ENCODE peak calls at places on chromosomes 16 and 17, in nine cellular contexts. I is CD8-positive, alpha-beta T cell; P is heart left ventricle; Y is activated CD8-positive, alpha-beta memory T cell treated with anti-CD3 and anti-CD28 coated beads for 1 hour; K is myocyte; N is neuronal stem cell; J is effector memory CD4-positive, alpha-beta T cell; T is activated naive CD4-positive, alpha-beta T cell treated with anti-CD3 and anti-CD28 coated beads, Interleukin-2, amount 50 U/mL, for 16 hours; O is T-helper 1 cell. A is an unnamed sample.

GRCh38 chr17:9645858-9646555 is 690 bp downstream of the USP43 start:
- DNase-seq in N (peak), I (no peak), K (no peak), Y (no peak), T (peak), O (no peak), P (no peak), J (no peak), A (no peak)

GRCh38 chr16:50613281-50613991 is 65.2 kb downstream of the NKD1 start:
- DNase-seq in T (no peak), O (no peak), P (no peak), N (no peak), Y (no peak), I (no peak), K (peak), J (no peak), A (no peak)

GRCh38 chr17:77374170-77374936 is 233.6 kb downstream of the SEC14L1 start:
- DNase-seq in P (peak), N (peak), Y (no peak), O (peak), I (peak), K (peak), T (peak), J (peak), A (no peak)

GRCh38 chr17:44780161-44780560 is 21.4 kb downstream of the ADAM11 start:
- DNase-seq in I (no peak), K (no peak), J (no peak), Y (no peak), P (no peak), O (no peak), N (no peak), T (no peak), A (no peak)

GRCh38 chr16:59878479-59878878 is 1144.4 kb upstream of the GOT2 start:
- DNase-seq in Y (no peak), N (no peak), J (no peak), K (peak), T (no peak), P (no peak), I (no peak), O (no peak), A (no peak)

GRCh38 chr17:40447148-40447644 is 3.9 kb downstream of the IGFBP4 start:
- DNase-seq in K (no peak), J (no peak), O (no peak), T (no peak), P (peak), N (no peak), I (no peak), Y (no peak), A (no peak)

GRCh38 chr17:69485901-69486643 is 71.6 kb downstream of the MAP2K6 start:
- DNase-seq in I (no peak), Y (no peak), T (no peak), P (no peak), K (peak), N (no peak), O (no peak), J (no peak), A (no peak)

GRCh38 chr16:57639172-57639571 is 10.7 kb downstream of the ADGRG1 start:
- DNase-seq in N (peak), O (no peak), K (peak), J (no peak), I (no peak), T (peak), Y (peak), P (peak), A (no peak)

GRCh38 chr17:59897090-59897489 is 4.2 kb downstream of the RPS6KB1 start:
- DNase-seq in T (no peak), J (no peak), N (no peak), I (no peak), P (no peak), Y (no peak), O (no peak), K (no peak), A (no peak)

GRCh38 chr17:80663783-80664206 is 119.2 kb downstream of the RPTOR start:
- DNase-seq in P (no peak), T (peak), I (no peak), K (no peak), J (no peak), Y (no peak), N (no peak), O (no peak), A (no peak)

GRCh38 chr17:46809110-46809571 is 9.4 kb downstream of the WNT3 start:
- DNase-seq in T (no peak), P (no peak), K (no peak), N (no peak), Y (no peak), O (no peak), I (no peak), J (no peak), A (no peak)

GRCh38 chr17:9566067-9566466 is 9.6 kb downstream of the STX8 start:
- DNase-seq in Y (no peak), J (no peak), P (no peak), K (no peak), I (no peak), T (no peak), N (no peak), O (no peak), A (no peak)

GRCh38 chr17:47223007-47223406 is 13.9 kb downstream of the MYL4 start:
- DNase-seq in O (no peak), J (no peak), I (no peak), T (no peak), N (no peak), Y (no peak), K (no peak), P (no peak), A (no peak)

GRCh38 chr17:27929990-27930389 is 36.8 kb upstream of the LYRM9 start:
- DNase-seq in O (no peak), I (no peak), Y (no peak), T (no peak), K (no peak), J (no peak), P (no peak), N (no peak), A (no peak)

GRCh38 chr16:77951788-77952187 is 70.6 kb upstream of the CLEC3A start:
- DNase-seq in I (no peak), K (no peak), N (no peak), J (no peak), O (no peak), Y (no peak), P (no peak), T (no peak), A (no peak)

GRCh38 chr16:11133344-11133921 is 122.6 kb downstream of the SOCS1 start:
- DNase-seq in Y (no peak), T (no peak), J (no peak), O (no peak), K (peak), N (no peak), P (peak), I (no peak), A (peak)

GRCh38 chr16:2977440-2977839 is 2.8 kb downstream of the PKMYT1 start:
- DNase-seq in I (no peak), J (no peak), P (no peak), T (no peak), K (no peak), N (no peak), O (no peak), Y (no peak), A (no peak)

GRCh38 chr16:177394-177822 is 928 bp downstream of the HBA1 start:
- DNase-seq in Y (no peak), J (no peak), O (no peak), I (no peak), P (peak), K (peak), N (no peak), T (no peak), A (no peak)

GRCh38 chr17:80586464-80587228 is 42.0 kb downstream of the RPTOR start:
- DNase-seq in O (no peak), N (no peak), T (no peak), J (no peak), P (no peak), I (no peak), Y (no peak), K (no peak), A (no peak)

GRCh38 chr17:52106638-52107261 is 51.8 kb downstream of the CA10 start:
- DNase-seq in K (peak), P (no peak), J (peak), I (no peak), Y (no peak), T (peak), N (peak), O (no peak), A (no peak)

GRCh38 chr16:79369796-79370195 is 230.7 kb downstream of the MAF start:
- DNase-seq in I (no peak), K (no peak), N (no peak), P (no peak), O (no peak), Y (no peak), J (no peak), T (no peak), A (no peak)

GRCh38 chr17:50205111-50205821 is 3.8 kb upstream of the COL1A1 start:
- DNase-seq in P (peak), I (no peak), J (no peak), T (no peak), Y (no peak), N (no peak), K (no peak), O (no peak), A (no peak)

GRCh38 chr17:32870969-32871368 is 6.0 kb downstream of the MYO1D start:
- DNase-seq in Y (no peak), O (no peak), P (no peak), T (no peak), J (no peak), K (peak), I (no peak), N (no peak), A (no peak)

GRCh38 chr17:29007456-29008455 is 1.9 kb upstream of the SEZ6 start:
- DNase-seq in K (peak), Y (no peak), T (no peak), J (no peak), O (no peak), P (no peak), I (no peak), N (no peak), A (no peak)

GRCh38 chr16:56269824-56270684 is 78.8 kb downstream of the GNAO1 start:
- DNase-seq in T (no peak), J (no peak), I (no peak), N (no peak), K (peak), P (peak), O (no peak), Y (no peak), A (peak)

GRCh38 chr16:57118461-57119084 is 26.2 kb downstream of the CPNE2 start:
- DNase-seq in P (no peak), J (no peak), K (no peak), I (no peak), N (no peak), O (no peak), Y (no peak), T (no peak), A (no peak)

GRCh38 chr16:89736554-89736953 is 15.2 kb downstream of the ZNF276 start:
- DNase-seq in I (no peak), Y (no peak), O (no peak), K (no peak), N (no peak), J (no peak), P (no peak), T (no peak), A (no peak)

GRCh38 chr17:3528604-3529511 is 28.8 kb downstream of the TRPV3 start:
- DNase-seq in K (no peak), N (no peak), J (no peak), O (no peak), T (no peak), P (no peak), Y (no peak), I (no peak), A (no peak)

GRCh38 chr16:1537763-1538289 is 4.4 kb downstream of the TMEM204 start:
- DNase-seq in J (no peak), I (no peak), P (no peak), Y (no peak), T (peak), N (no peak), K (no peak), O (no peak), A (no peak)

GRCh38 chr17:32386844-32387243 is 36.9 kb downstream of the ZNF207 start:
- DNase-seq in T (no peak), K (no peak), N (no peak), J (no peak), O (no peak), P (no peak), I (no peak), Y (no peak), A (no peak)

GRCh38 chr17:80852476-80853015 is 139.1 kb upstream of the CHMP6 start:
- DNase-seq in O (no peak), I (no peak), Y (no peak), P (no peak), T (no peak), N (no peak), J (no peak), K (no peak), A (no peak)

GRCh38 chr16:10016761-10017160 is 165.5 kb downstream of the GRIN2A start:
- DNase-seq in I (no peak), P (no peak), T (no peak), Y (no peak), J (no peak), N (no peak), O (no peak), K (no peak), A (no peak)

GRCh38 chr16:10517868-10518267 is 62.5 kb downstream of the EMP2 start:
- DNase-seq in P (no peak), O (no peak), I (no peak), K (no peak), N (no peak), Y (no peak), T (no peak), J (no peak), A (no peak)

GRCh38 chr16:84643677-84644076 is 4.6 kb upstream of the KLHL36 start:
- DNase-seq in P (no peak), T (no peak), J (no peak), I (no peak), K (peak), Y (no peak), O (no peak), N (no peak), A (no peak)

GRCh38 chr16:31458073-31458834 is 1.0 kb upstream of the ARMC5 start:
- DNase-seq in P (peak), O (peak), I (peak), K (peak), J (peak), T (peak), N (no peak), Y (no peak), A (no peak)

GRCh38 chr17:82502207-82502606 is 17.3 kb upstream of the FOXK2 start:
- DNase-seq in J (no peak), T (no peak), K (no peak), P (no peak), O (no peak), N (no peak), Y (no peak), I (no peak), A (no peak)

GRCh38 chr17:6327007-6327406 is 107.9 kb downstream of the AIPL1 start:
- DNase-seq in O (no peak), J (no peak), Y (no peak), N (no peak), K (no peak), T (no peak), P (peak), I (no peak), A (no peak)

GRCh38 chr16:7140899-7141298 is 191.7 kb upstream of the RBFOX1 start:
- DNase-seq in I (no peak), K (no peak), N (no peak), O (no peak), J (no peak), T (no peak), P (no peak), Y (no peak), A (no peak)